ENCODE peak calls at places on chromosomes 7 and 10, in six cellular contexts. L is body of pancreas; U is BJ; Z is CD4-positive, alpha-beta T cell; C is adrenal gland; T is neural progenitor cell. Q is an unnamed sample.

GRCh38 chr7:30273552-30273951 is 10.8 kb upstream of the ZNRF2 start:
- DNase-seq in L (no peak), U (no peak), Z (no peak), C (no peak), T (no peak), Q (no peak)

GRCh38 chr10:28410420-28411135 is 107.7 kb upstream of the MPP7 start:
- DNase-seq in L (no peak), U (no peak), Z (no peak), C (no peak), T (no peak), Q (no peak)

GRCh38 chr7:155935726-155936125 is 123.5 kb upstream of the SHH start:
- DNase-seq in L (no peak), U (no peak), Z (no peak), C (no peak), T (no peak), Q (no peak)

GRCh38 chr10:58851606-58852005 is 324.8 kb upstream of the PHYHIPL start:
- DNase-seq in L (no peak), U (no peak), Z (no peak), C (no peak), T (no peak), Q (no peak)

GRCh38 chr10:125768217-125768616 is 7.4 kb downstream of the MMP21 start:
- DNase-seq in L (no peak), U (no peak), Z (no peak), C (no peak), T (peak; percentile 35), Q (no peak)

GRCh38 chr10:34526186-34526585 is 288.9 kb downstream of the PARD3 start:
- DNase-seq in L (no peak), U (peak; percentile 28), Z (no peak), C (no peak), T (no peak), Q (no peak)

GRCh38 chr10:101694056-101694673 is 805 bp downstream of the FBXW4 start:
- DNase-seq in L (peak; percentile 78), U (no peak), Z (peak; percentile 74), C (peak; percentile 74), T (peak; percentile 73), Q (peak; percentile 52)

GRCh38 chr7:148153611-148154010 is 437.0 kb upstream of the C7orf33 start:
- DNase-seq in L (peak; percentile 94), U (no peak), Z (no peak), C (peak; percentile 85), T (no peak), Q (peak; percentile 20)

DNA sequence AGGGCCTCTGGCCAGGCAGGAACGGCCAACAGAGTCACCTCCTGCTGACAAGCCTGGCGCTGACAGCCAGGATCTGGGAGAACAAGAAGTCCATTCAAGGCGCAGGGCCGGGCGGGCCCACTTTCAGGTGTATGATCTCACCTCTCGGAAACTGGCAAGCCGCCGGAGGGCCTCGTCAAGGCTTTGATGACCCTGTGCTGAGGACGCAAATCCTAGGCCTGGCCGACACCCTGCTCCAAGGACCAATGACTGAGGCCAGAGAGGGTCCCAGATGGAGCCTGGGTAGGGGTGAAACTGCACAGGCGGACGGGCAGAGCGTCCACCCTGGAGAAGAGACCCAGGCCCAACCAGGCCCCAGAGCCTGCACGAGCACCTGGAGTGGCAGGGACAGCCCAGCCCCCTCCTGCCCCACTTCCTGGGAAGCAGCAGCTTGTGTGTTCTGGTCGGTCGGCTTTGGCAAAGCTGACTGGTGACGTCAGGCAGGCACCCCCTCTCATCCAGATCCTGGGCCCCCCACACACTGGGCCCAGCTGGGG is 30.6 kb downstream of the MYL10 start:
- DNase-seq in L (peak; percentile 91), U (no peak), Z (no peak), C (no peak), T (no peak), Q (no peak)
- TF ChIP-seq CTCF in L (no peak), U (no peak), Z (no peak), C (no peak), T (no peak), Q (no peak)

GRCh38 chr10:33334170-33334838 is at the start of gene NRP1:
- DNase-seq in L (peak; percentile 23), U (no peak), Z (no peak), C (peak; percentile 45), T (peak; percentile 70), Q (peak; percentile 40)

GRCh38 chr10:33335550-33335799 is 1.0 kb upstream of the NRP1 start:
- DNase-seq in L (no peak), U (no peak), Z (no peak), C (no peak), T (no peak), Q (no peak)

GRCh38 chr10:33333260-33334169 is 952 bp downstream of the NRP1 start:
- DNase-seq in L (no peak), U (no peak), Z (no peak), C (no peak), T (no peak), Q (peak; percentile 18)

GRCh38 chr10:33335800-33336605 is 1.5 kb upstream of the NRP1 start:
- DNase-seq in L (peak; percentile 79), U (no peak), Z (no peak), C (peak; percentile 54), T (peak; percentile 67), Q (peak; percentile 50)

GRCh38 chr10:33334839-33335549 is 527 bp upstream of the NRP1 start:
- DNase-seq in L (peak; percentile 76), U (peak; percentile 39), Z (no peak), C (peak; percentile 64), T (peak; percentile 86), Q (peak; percentile 86)
- TF ChIP-seq CTCF in L (peak; percentile 34), U (peak; percentile 77), Z (no peak), C (peak; percentile 49), T (peak; percentile 61), Q (peak; percentile 55)

GRCh38 chr7:110534241-110534931 is 556.5 kb upstream of the LRRN3 start:
- DNase-seq in L (no peak), U (no peak), Z (no peak), C (peak; percentile 37), T (no peak), Q (peak; percentile 89)
- TF ChIP-seq CTCF in L (no peak), U (no peak), Z (no peak), C (no peak), T (no peak), Q (peak; percentile 34)

GRCh38 chr7:105637755-105638154 is 56.5 kb upstream of the EFCAB10 start:
- DNase-seq in L (no peak), U (no peak), Z (no peak), C (no peak), T (no peak), Q (no peak)

GRCh38 chr7:105638324-105638723 is 57.0 kb upstream of the EFCAB10 start:
- DNase-seq in L (no peak), U (no peak), Z (no peak), C (no peak), T (peak; percentile 46), Q (no peak)

GRCh38 chr7:105638942-105639495 is 57.7 kb upstream of the EFCAB10 start:
- DNase-seq in L (no peak), U (no peak), Z (no peak), C (no peak), T (peak; percentile 75), Q (no peak)

GRCh38 chr7:105641236-105641810 is 60.0 kb upstream of the EFCAB10 start:
- DNase-seq in L (no peak), U (no peak), Z (no peak), C (no peak), T (no peak), Q (no peak)

DNA sequence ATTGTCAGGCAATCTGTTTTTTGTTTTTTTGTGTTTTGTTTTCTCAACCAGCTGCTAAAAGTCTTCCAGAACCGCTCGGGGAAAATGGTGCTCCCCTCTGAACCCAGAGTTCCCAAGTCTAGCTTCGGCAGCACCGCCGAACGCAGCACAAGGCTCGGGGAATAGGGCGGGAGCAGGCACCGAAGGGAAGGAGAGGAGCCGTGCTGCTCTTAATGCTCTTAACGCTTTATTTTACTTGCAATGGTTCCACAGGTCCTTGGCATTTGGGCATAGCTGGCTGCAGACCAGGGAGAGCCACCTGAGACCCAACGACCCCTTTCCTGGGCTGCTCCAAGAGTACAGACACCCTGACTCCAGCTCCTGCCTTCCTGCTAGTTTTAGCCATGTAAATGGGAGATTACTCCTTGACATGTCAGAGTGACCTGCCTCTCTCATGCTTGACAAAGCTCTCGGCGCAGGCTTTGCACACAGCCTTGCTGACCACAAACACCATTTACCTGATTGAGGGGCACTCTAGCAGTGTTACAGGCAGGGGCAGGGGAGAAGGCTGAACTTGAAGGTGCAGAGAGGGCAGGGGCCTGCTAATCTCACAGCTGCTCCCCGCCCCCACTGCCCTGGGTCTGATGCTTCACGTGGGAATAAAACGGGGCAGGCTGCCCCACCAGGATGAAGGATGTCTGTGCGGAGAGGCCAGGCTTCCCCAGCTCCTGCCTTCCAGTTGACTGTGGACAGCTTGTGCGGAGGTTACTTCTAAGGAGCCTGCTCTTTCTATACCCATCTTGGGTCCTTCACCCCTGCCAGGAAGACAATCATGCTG is 58.6 kb upstream of the EFCAB10 start:
- DNase-seq in L (no peak), U (no peak), Z (no peak), C (no peak), T (peak; percentile 59), Q (no peak)
- TF ChIP-seq CTCF in L (no peak), U (no peak), Z (no peak), C (no peak), T (no peak), Q (no peak)

GRCh38 chr7:11430112-11430511 is 401.9 kb downstream of the THSD7A start:
- DNase-seq in L (no peak), U (no peak), Z (no peak), C (no peak), T (no peak), Q (no peak)

GRCh38 chr7:11424006-11424405 is 408.0 kb downstream of the THSD7A start:
- DNase-seq in L (no peak), U (no peak), Z (no peak), C (no peak), T (no peak), Q (peak; percentile 63)

GRCh38 chr7:11428877-11429617 is 403.0 kb downstream of the THSD7A start:
- DNase-seq in L (no peak), U (no peak), Z (no peak), C (no peak), T (peak; percentile 8), Q (no peak)

GRCh38 chr7:11427686-11428273 is 404.2 kb downstream of the THSD7A start:
- DNase-seq in L (no peak), U (peak; percentile 2), Z (no peak), C (peak; percentile 39), T (peak; percentile 68), Q (peak; percentile 30)
- TF ChIP-seq CTCF in L (peak; percentile 42), U (peak; percentile 63), Z (no peak), C (peak; percentile 80), T (peak; percentile 87), Q (peak; percentile 85)

GRCh38 chr7:99918959-99919813 is at the start of gene TRIM4:
- DNase-seq in L (peak; percentile 94), U (peak; percentile 68), Z (peak; percentile 87), C (peak; percentile 95), T (no peak), Q (peak; percentile 86)
- TF ChIP-seq CTCF in L (no peak), U (peak; percentile 11), Z (peak; percentile 13), C (peak; percentile 31), T (no peak), Q (no peak)

GRCh38 chr7:123735539-123735938 is 13.3 kb downstream of the WASL start:
- DNase-seq in L (no peak), U (no peak), Z (no peak), C (no peak), T (no peak), Q (no peak)

GRCh38 chr7:123734498-123734897 is 14.3 kb downstream of the WASL start:
- DNase-seq in L (no peak), U (no peak), Z (no peak), C (no peak), T (no peak), Q (no peak)

GRCh38 chr7:123738356-123738755 is 10.4 kb downstream of the WASL start:
- DNase-seq in L (peak; percentile 19), U (no peak), Z (no peak), C (no peak), T (no peak), Q (no peak)

GRCh38 chr7:123741940-123742339 is 6.9 kb downstream of the WASL start:
- DNase-seq in L (no peak), U (no peak), Z (no peak), C (no peak), T (no peak), Q (no peak)

GRCh38 chr7:123738808-123739207 is 10.0 kb downstream of the WASL start:
- DNase-seq in L (no peak), U (no peak), Z (no peak), C (no peak), T (no peak), Q (no peak)
- TF ChIP-seq CTCF in L (no peak), U (no peak), Z (no peak), C (no peak), T (no peak), Q (no peak)

Q was measured in BE2C.